ENCODE peak calls at places on chromosomes 1 and 21, in seven cellular contexts. One of them, this sample, is unnamed.

GRCh38 chr1:224873645-224874369 is 55.7 kb upstream of the DNAH14 start:
- DNase-seq in HT1080: peak
- DNase-seq in GM19239: no peak
- DNase-seq in aorta: no peak
- DNase-seq in anterior cingulate cortex: no peak
- DNase-seq in D341Med: no peak
- DNase-seq in Panc1: no peak
- DNase-seq in this sample: no peak

GRCh38 chr1:88288571-88288970 is 395.5 kb upstream of the PKN2 start:
- DNase-seq in HT1080: no peak
- DNase-seq in GM19239: no peak
- DNase-seq in aorta: no peak
- DNase-seq in anterior cingulate cortex: no peak
- DNase-seq in D341Med: no peak
- DNase-seq in Panc1: no peak
- DNase-seq in this sample: no peak

GRCh38 chr21:44804762-44805161 is 3.1 kb upstream of the UBE2G2 start:
- DNase-seq in HT1080: no peak
- DNase-seq in GM19239: no peak
- DNase-seq in aorta: no peak
- DNase-seq in anterior cingulate cortex: no peak
- DNase-seq in D341Med: peak
- DNase-seq in Panc1: no peak
- DNase-seq in this sample: no peak

GRCh38 chr21:34886554-34887385 is 162.3 kb downstream of the RUNX1 start:
- DNase-seq in HT1080: no peak
- DNase-seq in GM19239: no peak
- DNase-seq in aorta: peak
- DNase-seq in anterior cingulate cortex: no peak
- DNase-seq in D341Med: no peak
- DNase-seq in Panc1: no peak
- DNase-seq in this sample: no peak

GRCh38 chr1:72101840-72102632 is 180.3 kb downstream of the NEGR1 start:
- DNase-seq in HT1080: no peak
- DNase-seq in GM19239: no peak
- DNase-seq in aorta: no peak
- DNase-seq in anterior cingulate cortex: no peak
- DNase-seq in D341Med: no peak
- DNase-seq in Panc1: no peak
- DNase-seq in this sample: no peak

GRCh38 chr1:98316286-98316685 is 345.2 kb upstream of the SNX7 start:
- DNase-seq in HT1080: peak
- DNase-seq in GM19239: no peak
- DNase-seq in aorta: no peak
- DNase-seq in anterior cingulate cortex: no peak
- DNase-seq in D341Med: no peak
- DNase-seq in Panc1: no peak
- DNase-seq in this sample: no peak

GRCh38 chr1:19733615-19734014 is 66.1 kb downstream of the TMCO4 start:
- DNase-seq in HT1080: no peak
- DNase-seq in GM19239: no peak
- DNase-seq in aorta: no peak
- DNase-seq in anterior cingulate cortex: no peak
- DNase-seq in D341Med: no peak
- DNase-seq in Panc1: no peak
- DNase-seq in this sample: no peak

GRCh38 chr1:172167801-172168596 is 252.5 kb upstream of the C1orf105 start:
- DNase-seq in HT1080: peak
- DNase-seq in GM19239: no peak
- DNase-seq in aorta: no peak
- DNase-seq in anterior cingulate cortex: peak
- DNase-seq in D341Med: no peak
- DNase-seq in Panc1: no peak
- DNase-seq in this sample: no peak

GRCh38 chr21:32585042-32585710 is at the start of gene TCP10L:
- DNase-seq in HT1080: no peak
- DNase-seq in GM19239: no peak
- DNase-seq in aorta: no peak
- DNase-seq in anterior cingulate cortex: no peak
- DNase-seq in D341Med: no peak
- DNase-seq in Panc1: no peak
- DNase-seq in this sample: no peak

GRCh38 chr21:19065164-19065563 is 661.6 kb upstream of the TMPRSS15 start:
- DNase-seq in HT1080: no peak
- DNase-seq in GM19239: no peak
- DNase-seq in aorta: no peak
- DNase-seq in anterior cingulate cortex: no peak
- DNase-seq in D341Med: no peak
- DNase-seq in Panc1: no peak
- DNase-seq in this sample: no peak

GRCh38 chr21:36207577-36208320 is 51.1 kb downstream of the DOP1B start:
- DNase-seq in HT1080: peak
- DNase-seq in GM19239: no peak
- DNase-seq in aorta: no peak
- DNase-seq in anterior cingulate cortex: no peak
- DNase-seq in D341Med: no peak
- DNase-seq in Panc1: no peak
- DNase-seq in this sample: no peak

GRCh38 chr1:205376739-205377138 is 20.0 kb upstream of the KLHDC8A start:
- DNase-seq in HT1080: peak
- DNase-seq in GM19239: no peak
- DNase-seq in aorta: no peak
- DNase-seq in anterior cingulate cortex: no peak
- DNase-seq in D341Med: no peak
- DNase-seq in Panc1: no peak
- DNase-seq in this sample: no peak

GRCh38 chr1:2566106-2567045 is 10.2 kb downstream of the TNFRSF14 start:
- DNase-seq in HT1080: peak
- DNase-seq in GM19239: no peak
- DNase-seq in aorta: no peak
- DNase-seq in anterior cingulate cortex: no peak
- DNase-seq in D341Med: no peak
- DNase-seq in Panc1: no peak
- DNase-seq in this sample: no peak

GRCh38 chr21:33441489-33442477 is 38.0 kb downstream of the TMEM50B start:
- DNase-seq in HT1080: peak
- DNase-seq in GM19239: peak
- DNase-seq in aorta: peak
- DNase-seq in anterior cingulate cortex: no peak
- DNase-seq in D341Med: peak
- DNase-seq in Panc1: no peak
- DNase-seq in this sample: peak

GRCh38 chr1:234206651-234207284 is 166.5 kb upstream of the COA6 start:
- DNase-seq in HT1080: peak
- DNase-seq in GM19239: no peak
- DNase-seq in aorta: no peak
- DNase-seq in anterior cingulate cortex: no peak
- DNase-seq in D341Med: no peak
- DNase-seq in Panc1: peak
- DNase-seq in this sample: no peak

GRCh38 chr1:94069649-94070285 is 51.2 kb downstream of the ABCA4 start:
- DNase-seq in HT1080: no peak
- DNase-seq in GM19239: no peak
- DNase-seq in aorta: no peak
- DNase-seq in anterior cingulate cortex: no peak
- DNase-seq in D341Med: no peak
- DNase-seq in Panc1: no peak
- DNase-seq in this sample: no peak

GRCh38 chr1:33163621-33164071 is 18.2 kb downstream of the TRIM62 start:
- DNase-seq in HT1080: peak
- DNase-seq in GM19239: no peak
- DNase-seq in aorta: no peak
- DNase-seq in anterior cingulate cortex: no peak
- DNase-seq in D341Med: no peak
- DNase-seq in Panc1: no peak
- DNase-seq in this sample: no peak

GRCh38 chr1:151840421-151840820 is 801 bp upstream of the C2CD4D start:
- DNase-seq in HT1080: no peak
- DNase-seq in GM19239: no peak
- DNase-seq in aorta: no peak
- DNase-seq in anterior cingulate cortex: no peak
- DNase-seq in D341Med: no peak
- DNase-seq in Panc1: no peak
- DNase-seq in this sample: no peak

GRCh38 chr1:47507921-47508894 is 70.4 kb downstream of the FOXD2 start:
- DNase-seq in HT1080: no peak
- DNase-seq in GM19239: no peak
- DNase-seq in aorta: peak
- DNase-seq in anterior cingulate cortex: no peak
- DNase-seq in D341Med: peak
- DNase-seq in Panc1: no peak
- DNase-seq in this sample: no peak

GRCh38 chr1:212152308-212152693 is 116.8 kb downstream of the DTL start:
- DNase-seq in HT1080: no peak
- DNase-seq in GM19239: no peak
- DNase-seq in aorta: no peak
- DNase-seq in anterior cingulate cortex: no peak
- DNase-seq in D341Med: no peak
- DNase-seq in Panc1: no peak
- DNase-seq in this sample: no peak

GRCh38 chr1:41359211-41360073 is 1.8 kb upstream of the FOXO6 start:
- DNase-seq in HT1080: peak
- DNase-seq in GM19239: no peak
- DNase-seq in aorta: peak
- DNase-seq in anterior cingulate cortex: no peak
- DNase-seq in D341Med: peak
- DNase-seq in Panc1: no peak
- DNase-seq in this sample: no peak

GRCh38 chr1:108533351-108534083 is 26.4 kb upstream of the EEIG2 start:
- DNase-seq in HT1080: no peak
- DNase-seq in GM19239: no peak
- DNase-seq in aorta: no peak
- DNase-seq in anterior cingulate cortex: no peak
- DNase-seq in D341Med: no peak
- DNase-seq in Panc1: no peak
- DNase-seq in this sample: no peak

GRCh38 chr1:37399205-37399604 is 75.2 kb upstream of the ZC3H12A start:
- DNase-seq in HT1080: no peak
- DNase-seq in GM19239: no peak
- DNase-seq in aorta: no peak
- DNase-seq in anterior cingulate cortex: peak
- DNase-seq in D341Med: no peak
- DNase-seq in Panc1: no peak
- DNase-seq in this sample: no peak

GRCh38 chr1:246907472-246907871 is 24.3 kb downstream of the AHCTF1 start:
- DNase-seq in HT1080: peak
- DNase-seq in GM19239: no peak
- DNase-seq in aorta: no peak
- DNase-seq in anterior cingulate cortex: peak
- DNase-seq in D341Med: peak
- DNase-seq in Panc1: no peak
- DNase-seq in this sample: no peak

GRCh38 chr1:233936422-233936821 is 31.9 kb downstream of the SLC35F3 start:
- DNase-seq in HT1080: no peak
- DNase-seq in GM19239: no peak
- DNase-seq in aorta: no peak
- DNase-seq in anterior cingulate cortex: no peak
- DNase-seq in D341Med: no peak
- DNase-seq in Panc1: no peak
- DNase-seq in this sample: no peak

GRCh38 chr1:115643219-115643618 is 1.4 kb downstream of the VANGL1 start:
- DNase-seq in HT1080: no peak
- DNase-seq in GM19239: no peak
- DNase-seq in aorta: no peak
- DNase-seq in anterior cingulate cortex: no peak
- DNase-seq in D341Med: no peak
- DNase-seq in Panc1: no peak
- DNase-seq in this sample: no peak

GRCh38 chr1:24847995-24848857 is 81.8 kb downstream of the RUNX3 start:
- DNase-seq in HT1080: peak
- DNase-seq in GM19239: peak
- DNase-seq in aorta: peak
- DNase-seq in anterior cingulate cortex: peak
- DNase-seq in D341Med: peak
- DNase-seq in Panc1: peak
- DNase-seq in this sample: peak

GRCh38 chr1:41898191-41898713 is 20.5 kb downstream of the HIVEP3 start:
- DNase-seq in HT1080: peak
- DNase-seq in GM19239: no peak
- DNase-seq in aorta: peak
- DNase-seq in anterior cingulate cortex: no peak
- DNase-seq in D341Med: no peak
- DNase-seq in Panc1: no peak
- DNase-seq in this sample: no peak

GRCh38 chr1:182315157-182315556 is 76.4 kb downstream of the GLUL start:
- DNase-seq in HT1080: no peak
- DNase-seq in GM19239: no peak
- DNase-seq in aorta: no peak
- DNase-seq in anterior cingulate cortex: no peak
- DNase-seq in D341Med: no peak
- DNase-seq in Panc1: no peak
- DNase-seq in this sample: no peak

GRCh38 chr1:206578115-206578935 is 33.9 kb downstream of the EIF2D start:
- DNase-seq in HT1080: peak
- DNase-seq in GM19239: no peak
- DNase-seq in aorta: no peak
- DNase-seq in anterior cingulate cortex: no peak
- DNase-seq in D341Med: no peak
- DNase-seq in Panc1: no peak
- DNase-seq in this sample: no peak

GRCh38 chr1:54742262-54742661 is 22.1 kb downstream of the PARS2 start:
- DNase-seq in HT1080: no peak
- DNase-seq in GM19239: no peak
- DNase-seq in aorta: no peak
- DNase-seq in anterior cingulate cortex: no peak
- DNase-seq in D341Med: no peak
- DNase-seq in Panc1: no peak
- DNase-seq in this sample: no peak

GRCh38 chr1:7341145-7341900 is 429.8 kb upstream of the VAMP3 start:
- DNase-seq in HT1080: no peak
- DNase-seq in GM19239: no peak
- DNase-seq in aorta: no peak
- DNase-seq in anterior cingulate cortex: peak
- DNase-seq in D341Med: no peak
- DNase-seq in Panc1: no peak
- DNase-seq in this sample: no peak

GRCh38 chr1:38126970-38127369 is 80.4 kb upstream of the POU3F1 start:
- DNase-seq in HT1080: no peak
- DNase-seq in GM19239: no peak
- DNase-seq in aorta: no peak
- DNase-seq in anterior cingulate cortex: no peak
- DNase-seq in D341Med: no peak
- DNase-seq in Panc1: no peak
- DNase-seq in this sample: no peak

GRCh38 chr1:67767103-67767502 is 66.2 kb downstream of the GNG12 start:
- DNase-seq in HT1080: no peak
- DNase-seq in GM19239: no peak
- DNase-seq in aorta: no peak
- DNase-seq in anterior cingulate cortex: no peak
- DNase-seq in D341Med: no peak
- DNase-seq in Panc1: no peak
- DNase-seq in this sample: no peak

GRCh38 chr1:218917646-218918045 is 256.0 kb upstream of the LYPLAL1 start:
- DNase-seq in HT1080: no peak
- DNase-seq in GM19239: no peak
- DNase-seq in aorta: no peak
- DNase-seq in anterior cingulate cortex: no peak
- DNase-seq in D341Med: no peak
- DNase-seq in Panc1: no peak
- DNase-seq in this sample: no peak

GRCh38 chr1:46547481-46548383 is 3.7 kb downstream of the KNCN start:
- DNase-seq in HT1080: peak
- DNase-seq in GM19239: no peak
- DNase-seq in aorta: no peak
- DNase-seq in anterior cingulate cortex: no peak
- DNase-seq in D341Med: no peak
- DNase-seq in Panc1: peak
- DNase-seq in this sample: no peak

GRCh38 chr1:31153423-31153822 is 86.3 kb downstream of the NKAIN1 start:
- DNase-seq in HT1080: no peak
- DNase-seq in GM19239: no peak
- DNase-seq in aorta: no peak
- DNase-seq in anterior cingulate cortex: no peak
- DNase-seq in D341Med: no peak
- DNase-seq in Panc1: no peak
- DNase-seq in this sample: no peak

GRCh38 chr1:244305776-244306341 is 145.8 kb downstream of the ADSS2 start:
- DNase-seq in HT1080: no peak
- DNase-seq in GM19239: no peak
- DNase-seq in aorta: no peak
- DNase-seq in anterior cingulate cortex: no peak
- DNase-seq in D341Med: no peak
- DNase-seq in Panc1: no peak
- DNase-seq in this sample: no peak

This sample was measured in GM12864.